ENCODE peak calls at places on chromosomes 13 and 19, in six cellular contexts. One of them, this sample, is unnamed.

GRCh38 chr19:6374179-6374709 is 1.5 kb downstream of the PSPN start:
- DNase-seq in AML-193: no peak
- DNase-seq in cardiac fibroblast: no peak
- DNase-seq in right cardiac atrium: peak
- DNase-seq in activated CD8-positive, alpha-beta memory T cell treated with anti-CD3 and anti-CD28 coated beads for 4 hours: no peak
- DNase-seq in stimulated activated CD8-positive, alpha-beta memory T cell treated with anti-CD3 and anti-CD28 coated beads, Interleukin-15, amount 100 ng/mL, for 4 hours: no peak
- DNase-seq in this sample: no peak

GRCh38 chr19:55809381-55810058 is 22.3 kb downstream of the NLRP11 start:
- DNase-seq in AML-193: peak
- DNase-seq in cardiac fibroblast: peak
- DNase-seq in right cardiac atrium: peak
- DNase-seq in activated CD8-positive, alpha-beta memory T cell treated with anti-CD3 and anti-CD28 coated beads for 4 hours: no peak
- DNase-seq in stimulated activated CD8-positive, alpha-beta memory T cell treated with anti-CD3 and anti-CD28 coated beads, Interleukin-15, amount 100 ng/mL, for 4 hours: peak
- DNase-seq in this sample: no peak

GRCh38 chr19:35022460-35022859 is 7.8 kb upstream of the SCN1B start:
- DNase-seq in AML-193: no peak
- DNase-seq in cardiac fibroblast: no peak
- DNase-seq in right cardiac atrium: no peak
- DNase-seq in activated CD8-positive, alpha-beta memory T cell treated with anti-CD3 and anti-CD28 coated beads for 4 hours: no peak
- DNase-seq in stimulated activated CD8-positive, alpha-beta memory T cell treated with anti-CD3 and anti-CD28 coated beads, Interleukin-15, amount 100 ng/mL, for 4 hours: no peak
- DNase-seq in this sample: no peak

GRCh38 chr19:16384688-16385087 is 60.1 kb downstream of the KLF2 start:
- DNase-seq in AML-193: no peak
- DNase-seq in cardiac fibroblast: no peak
- DNase-seq in right cardiac atrium: peak
- DNase-seq in activated CD8-positive, alpha-beta memory T cell treated with anti-CD3 and anti-CD28 coated beads for 4 hours: no peak
- DNase-seq in stimulated activated CD8-positive, alpha-beta memory T cell treated with anti-CD3 and anti-CD28 coated beads, Interleukin-15, amount 100 ng/mL, for 4 hours: no peak
- DNase-seq in this sample: no peak

GRCh38 chr19:737591-738093 is 13.3 kb upstream of the MISP start:
- DNase-seq in AML-193: peak
- DNase-seq in cardiac fibroblast: peak
- DNase-seq in right cardiac atrium: no peak
- DNase-seq in activated CD8-positive, alpha-beta memory T cell treated with anti-CD3 and anti-CD28 coated beads for 4 hours: peak
- DNase-seq in stimulated activated CD8-positive, alpha-beta memory T cell treated with anti-CD3 and anti-CD28 coated beads, Interleukin-15, amount 100 ng/mL, for 4 hours: peak
- DNase-seq in this sample: peak

GRCh38 chr13:103663996-103664395 is 597.8 kb upstream of the SLC10A2 start:
- DNase-seq in AML-193: no peak
- DNase-seq in cardiac fibroblast: no peak
- DNase-seq in right cardiac atrium: no peak
- DNase-seq in activated CD8-positive, alpha-beta memory T cell treated with anti-CD3 and anti-CD28 coated beads for 4 hours: no peak
- DNase-seq in stimulated activated CD8-positive, alpha-beta memory T cell treated with anti-CD3 and anti-CD28 coated beads, Interleukin-15, amount 100 ng/mL, for 4 hours: no peak
- DNase-seq in this sample: no peak

GRCh38 chr19:2150794-2151338 is 500 bp downstream of the AP3D1 start:
- DNase-seq in AML-193: no peak
- DNase-seq in cardiac fibroblast: no peak
- DNase-seq in right cardiac atrium: peak
- DNase-seq in activated CD8-positive, alpha-beta memory T cell treated with anti-CD3 and anti-CD28 coated beads for 4 hours: no peak
- DNase-seq in stimulated activated CD8-positive, alpha-beta memory T cell treated with anti-CD3 and anti-CD28 coated beads, Interleukin-15, amount 100 ng/mL, for 4 hours: no peak
- DNase-seq in this sample: no peak

GRCh38 chr19:35868172-35868822 is at the start of gene APLP1:
- DNase-seq in AML-193: no peak
- DNase-seq in cardiac fibroblast: peak
- DNase-seq in right cardiac atrium: peak
- DNase-seq in activated CD8-positive, alpha-beta memory T cell treated with anti-CD3 and anti-CD28 coated beads for 4 hours: peak
- DNase-seq in stimulated activated CD8-positive, alpha-beta memory T cell treated with anti-CD3 and anti-CD28 coated beads, Interleukin-15, amount 100 ng/mL, for 4 hours: peak
- DNase-seq in this sample: peak

GRCh38 chr19:56350416-56351045 is 35.9 kb upstream of the ZSCAN5A start:
- DNase-seq in AML-193: peak
- DNase-seq in cardiac fibroblast: peak
- DNase-seq in right cardiac atrium: peak
- DNase-seq in activated CD8-positive, alpha-beta memory T cell treated with anti-CD3 and anti-CD28 coated beads for 4 hours: peak
- DNase-seq in stimulated activated CD8-positive, alpha-beta memory T cell treated with anti-CD3 and anti-CD28 coated beads, Interleukin-15, amount 100 ng/mL, for 4 hours: peak
- DNase-seq in this sample: no peak

GRCh38 chr19:40519352-40520322 is 52.8 kb downstream of the SPTBN4 start:
- DNase-seq in AML-193: no peak
- DNase-seq in cardiac fibroblast: peak
- DNase-seq in right cardiac atrium: peak
- DNase-seq in activated CD8-positive, alpha-beta memory T cell treated with anti-CD3 and anti-CD28 coated beads for 4 hours: no peak
- DNase-seq in stimulated activated CD8-positive, alpha-beta memory T cell treated with anti-CD3 and anti-CD28 coated beads, Interleukin-15, amount 100 ng/mL, for 4 hours: no peak
- DNase-seq in this sample: no peak

GRCh38 chr13:90105881-90106496 is 1241.5 kb upstream of the MIR17HG start:
- DNase-seq in AML-193: no peak
- DNase-seq in cardiac fibroblast: peak
- DNase-seq in right cardiac atrium: no peak
- DNase-seq in activated CD8-positive, alpha-beta memory T cell treated with anti-CD3 and anti-CD28 coated beads for 4 hours: no peak
- DNase-seq in stimulated activated CD8-positive, alpha-beta memory T cell treated with anti-CD3 and anti-CD28 coated beads, Interleukin-15, amount 100 ng/mL, for 4 hours: no peak
- DNase-seq in this sample: no peak

GRCh38 chr19:56671613-56671994 is at the start of gene ZNF835:
- DNase-seq in AML-193: no peak
- DNase-seq in cardiac fibroblast: peak
- DNase-seq in right cardiac atrium: peak
- DNase-seq in activated CD8-positive, alpha-beta memory T cell treated with anti-CD3 and anti-CD28 coated beads for 4 hours: peak
- DNase-seq in stimulated activated CD8-positive, alpha-beta memory T cell treated with anti-CD3 and anti-CD28 coated beads, Interleukin-15, amount 100 ng/mL, for 4 hours: peak
- DNase-seq in this sample: peak

GRCh38 chr19:1729568-1729925 is 23.8 kb upstream of the ONECUT3 start:
- DNase-seq in AML-193: no peak
- DNase-seq in cardiac fibroblast: no peak
- DNase-seq in right cardiac atrium: no peak
- DNase-seq in activated CD8-positive, alpha-beta memory T cell treated with anti-CD3 and anti-CD28 coated beads for 4 hours: no peak
- DNase-seq in stimulated activated CD8-positive, alpha-beta memory T cell treated with anti-CD3 and anti-CD28 coated beads, Interleukin-15, amount 100 ng/mL, for 4 hours: no peak
- DNase-seq in this sample: no peak

GRCh38 chr13:114037674-114038073 is 63.8 kb upstream of the C13orf46 start:
- DNase-seq in AML-193: no peak
- DNase-seq in cardiac fibroblast: no peak
- DNase-seq in right cardiac atrium: peak
- DNase-seq in activated CD8-positive, alpha-beta memory T cell treated with anti-CD3 and anti-CD28 coated beads for 4 hours: no peak
- DNase-seq in stimulated activated CD8-positive, alpha-beta memory T cell treated with anti-CD3 and anti-CD28 coated beads, Interleukin-15, amount 100 ng/mL, for 4 hours: no peak
- DNase-seq in this sample: no peak

GRCh38 chr13:49560270-49561063 is 24.9 kb downstream of the RCBTB1 start:
- DNase-seq in AML-193: no peak
- DNase-seq in cardiac fibroblast: peak
- DNase-seq in right cardiac atrium: peak
- DNase-seq in activated CD8-positive, alpha-beta memory T cell treated with anti-CD3 and anti-CD28 coated beads for 4 hours: no peak
- DNase-seq in stimulated activated CD8-positive, alpha-beta memory T cell treated with anti-CD3 and anti-CD28 coated beads, Interleukin-15, amount 100 ng/mL, for 4 hours: no peak
- DNase-seq in this sample: no peak

GRCh38 chr19:52535831-52536800 is 8.6 kb downstream of the ZNF808 start:
- DNase-seq in AML-193: peak
- DNase-seq in cardiac fibroblast: peak
- DNase-seq in right cardiac atrium: peak
- DNase-seq in activated CD8-positive, alpha-beta memory T cell treated with anti-CD3 and anti-CD28 coated beads for 4 hours: peak
- DNase-seq in stimulated activated CD8-positive, alpha-beta memory T cell treated with anti-CD3 and anti-CD28 coated beads, Interleukin-15, amount 100 ng/mL, for 4 hours: peak
- DNase-seq in this sample: peak

GRCh38 chr19:5579697-5580096 is 11.9 kb upstream of the TINCR start:
- DNase-seq in AML-193: no peak
- DNase-seq in cardiac fibroblast: no peak
- DNase-seq in right cardiac atrium: no peak
- DNase-seq in activated CD8-positive, alpha-beta memory T cell treated with anti-CD3 and anti-CD28 coated beads for 4 hours: no peak
- DNase-seq in stimulated activated CD8-positive, alpha-beta memory T cell treated with anti-CD3 and anti-CD28 coated beads, Interleukin-15, amount 100 ng/mL, for 4 hours: no peak
- DNase-seq in this sample: no peak

GRCh38 chr19:1069009-1069779 is 2.2 kb downstream of the ARHGAP45 start:
- DNase-seq in AML-193: peak
- DNase-seq in cardiac fibroblast: no peak
- DNase-seq in right cardiac atrium: peak
- DNase-seq in activated CD8-positive, alpha-beta memory T cell treated with anti-CD3 and anti-CD28 coated beads for 4 hours: no peak
- DNase-seq in stimulated activated CD8-positive, alpha-beta memory T cell treated with anti-CD3 and anti-CD28 coated beads, Interleukin-15, amount 100 ng/mL, for 4 hours: peak
- DNase-seq in this sample: no peak

GRCh38 chr19:19860756-19861390 is 4.8 kb upstream of the ZNF253 start:
- DNase-seq in AML-193: no peak
- DNase-seq in cardiac fibroblast: no peak
- DNase-seq in right cardiac atrium: no peak
- DNase-seq in activated CD8-positive, alpha-beta memory T cell treated with anti-CD3 and anti-CD28 coated beads for 4 hours: no peak
- DNase-seq in stimulated activated CD8-positive, alpha-beta memory T cell treated with anti-CD3 and anti-CD28 coated beads, Interleukin-15, amount 100 ng/mL, for 4 hours: peak
- DNase-seq in this sample: peak

GRCh38 chr13:70183041-70183440 is 74.8 kb upstream of the KLHL1 start:
- DNase-seq in AML-193: no peak
- DNase-seq in cardiac fibroblast: no peak
- DNase-seq in right cardiac atrium: no peak
- DNase-seq in activated CD8-positive, alpha-beta memory T cell treated with anti-CD3 and anti-CD28 coated beads for 4 hours: no peak
- DNase-seq in stimulated activated CD8-positive, alpha-beta memory T cell treated with anti-CD3 and anti-CD28 coated beads, Interleukin-15, amount 100 ng/mL, for 4 hours: no peak
- DNase-seq in this sample: no peak

GRCh38 chr13:77009011-77009410 is 17.1 kb downstream of the CLN5 start:
- DNase-seq in AML-193: no peak
- DNase-seq in cardiac fibroblast: no peak
- DNase-seq in right cardiac atrium: no peak
- DNase-seq in activated CD8-positive, alpha-beta memory T cell treated with anti-CD3 and anti-CD28 coated beads for 4 hours: no peak
- DNase-seq in stimulated activated CD8-positive, alpha-beta memory T cell treated with anti-CD3 and anti-CD28 coated beads, Interleukin-15, amount 100 ng/mL, for 4 hours: no peak
- DNase-seq in this sample: no peak

GRCh38 chr19:55519461-55520311 is 17.2 kb downstream of the SBK2 start:
- DNase-seq in AML-193: no peak
- DNase-seq in cardiac fibroblast: peak
- DNase-seq in right cardiac atrium: no peak
- DNase-seq in activated CD8-positive, alpha-beta memory T cell treated with anti-CD3 and anti-CD28 coated beads for 4 hours: no peak
- DNase-seq in stimulated activated CD8-positive, alpha-beta memory T cell treated with anti-CD3 and anti-CD28 coated beads, Interleukin-15, amount 100 ng/mL, for 4 hours: no peak
- DNase-seq in this sample: no peak

GRCh38 chr19:10517760-10518443 is 655 bp upstream of the S1PR5 start:
- DNase-seq in AML-193: no peak
- DNase-seq in cardiac fibroblast: peak
- DNase-seq in right cardiac atrium: no peak
- DNase-seq in activated CD8-positive, alpha-beta memory T cell treated with anti-CD3 and anti-CD28 coated beads for 4 hours: no peak
- DNase-seq in stimulated activated CD8-positive, alpha-beta memory T cell treated with anti-CD3 and anti-CD28 coated beads, Interleukin-15, amount 100 ng/mL, for 4 hours: no peak
- DNase-seq in this sample: no peak

GRCh38 chr13:65479692-65480091 is 1750.4 kb downstream of the PCDH9 start:
- DNase-seq in AML-193: no peak
- DNase-seq in cardiac fibroblast: no peak
- DNase-seq in right cardiac atrium: no peak
- DNase-seq in activated CD8-positive, alpha-beta memory T cell treated with anti-CD3 and anti-CD28 coated beads for 4 hours: no peak
- DNase-seq in stimulated activated CD8-positive, alpha-beta memory T cell treated with anti-CD3 and anti-CD28 coated beads, Interleukin-15, amount 100 ng/mL, for 4 hours: no peak
- DNase-seq in this sample: no peak

GRCh38 chr13:20847298-20847697 is 55.2 kb downstream of the XPO4 start:
- DNase-seq in AML-193: no peak
- DNase-seq in cardiac fibroblast: peak
- DNase-seq in right cardiac atrium: no peak
- DNase-seq in activated CD8-positive, alpha-beta memory T cell treated with anti-CD3 and anti-CD28 coated beads for 4 hours: no peak
- DNase-seq in stimulated activated CD8-positive, alpha-beta memory T cell treated with anti-CD3 and anti-CD28 coated beads, Interleukin-15, amount 100 ng/mL, for 4 hours: no peak
- DNase-seq in this sample: no peak

GRCh38 chr19:46181386-46181774 is 33.3 kb downstream of the IGFL2 start:
- DNase-seq in AML-193: no peak
- DNase-seq in cardiac fibroblast: peak
- DNase-seq in right cardiac atrium: no peak
- DNase-seq in activated CD8-positive, alpha-beta memory T cell treated with anti-CD3 and anti-CD28 coated beads for 4 hours: no peak
- DNase-seq in stimulated activated CD8-positive, alpha-beta memory T cell treated with anti-CD3 and anti-CD28 coated beads, Interleukin-15, amount 100 ng/mL, for 4 hours: no peak
- DNase-seq in this sample: no peak

GRCh38 chr19:13079542-13079986 is 23.1 kb downstream of the LYL1 start:
- DNase-seq in AML-193: no peak
- DNase-seq in cardiac fibroblast: no peak
- DNase-seq in right cardiac atrium: peak
- DNase-seq in activated CD8-positive, alpha-beta memory T cell treated with anti-CD3 and anti-CD28 coated beads for 4 hours: no peak
- DNase-seq in stimulated activated CD8-positive, alpha-beta memory T cell treated with anti-CD3 and anti-CD28 coated beads, Interleukin-15, amount 100 ng/mL, for 4 hours: no peak
- DNase-seq in this sample: no peak

GRCh38 chr13:37414667-37415066 is 183.9 kb downstream of the POSTN start:
- DNase-seq in AML-193: no peak
- DNase-seq in cardiac fibroblast: no peak
- DNase-seq in right cardiac atrium: no peak
- DNase-seq in activated CD8-positive, alpha-beta memory T cell treated with anti-CD3 and anti-CD28 coated beads for 4 hours: no peak
- DNase-seq in stimulated activated CD8-positive, alpha-beta memory T cell treated with anti-CD3 and anti-CD28 coated beads, Interleukin-15, amount 100 ng/mL, for 4 hours: no peak
- DNase-seq in this sample: no peak

GRCh38 chr19:48896191-48896720 is 2.3 kb downstream of the TULP2 start:
- DNase-seq in AML-193: no peak
- DNase-seq in cardiac fibroblast: no peak
- DNase-seq in right cardiac atrium: peak
- DNase-seq in activated CD8-positive, alpha-beta memory T cell treated with anti-CD3 and anti-CD28 coated beads for 4 hours: no peak
- DNase-seq in stimulated activated CD8-positive, alpha-beta memory T cell treated with anti-CD3 and anti-CD28 coated beads, Interleukin-15, amount 100 ng/mL, for 4 hours: no peak
- DNase-seq in this sample: no peak

GRCh38 chr19:1652471-1653299 is at the start of gene TCF3:
- DNase-seq in AML-193: peak
- DNase-seq in cardiac fibroblast: peak
- DNase-seq in right cardiac atrium: peak
- DNase-seq in activated CD8-positive, alpha-beta memory T cell treated with anti-CD3 and anti-CD28 coated beads for 4 hours: peak
- DNase-seq in stimulated activated CD8-positive, alpha-beta memory T cell treated with anti-CD3 and anti-CD28 coated beads, Interleukin-15, amount 100 ng/mL, for 4 hours: peak
- DNase-seq in this sample: peak

GRCh38 chr13:83449666-83450395 is 432.4 kb downstream of the SLITRK1 start:
- DNase-seq in AML-193: no peak
- DNase-seq in cardiac fibroblast: peak
- DNase-seq in right cardiac atrium: no peak
- DNase-seq in activated CD8-positive, alpha-beta memory T cell treated with anti-CD3 and anti-CD28 coated beads for 4 hours: no peak
- DNase-seq in stimulated activated CD8-positive, alpha-beta memory T cell treated with anti-CD3 and anti-CD28 coated beads, Interleukin-15, amount 100 ng/mL, for 4 hours: no peak
- DNase-seq in this sample: no peak

GRCh38 chr13:97921146-97921776 is 32.2 kb upstream of the IPO5 start:
- DNase-seq in AML-193: no peak
- DNase-seq in cardiac fibroblast: peak
- DNase-seq in right cardiac atrium: peak
- DNase-seq in activated CD8-positive, alpha-beta memory T cell treated with anti-CD3 and anti-CD28 coated beads for 4 hours: no peak
- DNase-seq in stimulated activated CD8-positive, alpha-beta memory T cell treated with anti-CD3 and anti-CD28 coated beads, Interleukin-15, amount 100 ng/mL, for 4 hours: no peak
- DNase-seq in this sample: no peak

GRCh38 chr19:40241809-40242384 is 15.4 kb upstream of the CCNP start:
- DNase-seq in AML-193: no peak
- DNase-seq in cardiac fibroblast: peak
- DNase-seq in right cardiac atrium: peak
- DNase-seq in activated CD8-positive, alpha-beta memory T cell treated with anti-CD3 and anti-CD28 coated beads for 4 hours: no peak
- DNase-seq in stimulated activated CD8-positive, alpha-beta memory T cell treated with anti-CD3 and anti-CD28 coated beads, Interleukin-15, amount 100 ng/mL, for 4 hours: no peak
- DNase-seq in this sample: no peak

GRCh38 chr13:27038323-27038722 is 133.3 kb downstream of the USP12 start:
- DNase-seq in AML-193: no peak
- DNase-seq in cardiac fibroblast: peak
- DNase-seq in right cardiac atrium: no peak
- DNase-seq in activated CD8-positive, alpha-beta memory T cell treated with anti-CD3 and anti-CD28 coated beads for 4 hours: no peak
- DNase-seq in stimulated activated CD8-positive, alpha-beta memory T cell treated with anti-CD3 and anti-CD28 coated beads, Interleukin-15, amount 100 ng/mL, for 4 hours: no peak
- DNase-seq in this sample: no peak

GRCh38 chr13:22162889-22163288 is 492.0 kb downstream of the FGF9 start:
- DNase-seq in AML-193: peak
- DNase-seq in cardiac fibroblast: no peak
- DNase-seq in right cardiac atrium: no peak
- DNase-seq in activated CD8-positive, alpha-beta memory T cell treated with anti-CD3 and anti-CD28 coated beads for 4 hours: no peak
- DNase-seq in stimulated activated CD8-positive, alpha-beta memory T cell treated with anti-CD3 and anti-CD28 coated beads, Interleukin-15, amount 100 ng/mL, for 4 hours: no peak
- DNase-seq in this sample: no peak

GRCh38 chr19:12137541-12137940 is 2.6 kb downstream of the ZNF20 start:
- DNase-seq in AML-193: peak
- DNase-seq in cardiac fibroblast: no peak
- DNase-seq in right cardiac atrium: no peak
- DNase-seq in activated CD8-positive, alpha-beta memory T cell treated with anti-CD3 and anti-CD28 coated beads for 4 hours: no peak
- DNase-seq in stimulated activated CD8-positive, alpha-beta memory T cell treated with anti-CD3 and anti-CD28 coated beads, Interleukin-15, amount 100 ng/mL, for 4 hours: no peak
- DNase-seq in this sample: no peak

GRCh38 chr19:17183858-17184271 is 31.3 kb upstream of the USE1 start:
- DNase-seq in AML-193: no peak
- DNase-seq in cardiac fibroblast: no peak
- DNase-seq in right cardiac atrium: no peak
- DNase-seq in activated CD8-positive, alpha-beta memory T cell treated with anti-CD3 and anti-CD28 coated beads for 4 hours: no peak
- DNase-seq in stimulated activated CD8-positive, alpha-beta memory T cell treated with anti-CD3 and anti-CD28 coated beads, Interleukin-15, amount 100 ng/mL, for 4 hours: no peak
- DNase-seq in this sample: no peak

GRCh38 chr13:51924756-51925544 is 63.2 kb downstream of the CCDC70 start:
- DNase-seq in AML-193: no peak
- DNase-seq in cardiac fibroblast: no peak
- DNase-seq in right cardiac atrium: no peak
- DNase-seq in activated CD8-positive, alpha-beta memory T cell treated with anti-CD3 and anti-CD28 coated beads for 4 hours: no peak
- DNase-seq in stimulated activated CD8-positive, alpha-beta memory T cell treated with anti-CD3 and anti-CD28 coated beads, Interleukin-15, amount 100 ng/mL, for 4 hours: no peak
- DNase-seq in this sample: no peak

GRCh38 chr19:49920624-49921363 is 8.2 kb upstream of the ATF5 start:
- DNase-seq in AML-193: no peak
- DNase-seq in cardiac fibroblast: no peak
- DNase-seq in right cardiac atrium: no peak
- DNase-seq in activated CD8-positive, alpha-beta memory T cell treated with anti-CD3 and anti-CD28 coated beads for 4 hours: no peak
- DNase-seq in stimulated activated CD8-positive, alpha-beta memory T cell treated with anti-CD3 and anti-CD28 coated beads, Interleukin-15, amount 100 ng/mL, for 4 hours: no peak
- DNase-seq in this sample: no peak